ENCODE peak calls at places on chromosomes 3 and 15, in five cellular contexts. G is astrocyte, U is A549, N is K562, K is GM23338. J is an unnamed sample.

GRCh38 chr3:162295323-162295983 is 798.8 kb downstream of the OTOL1 start:
- DNase-seq in G (peak; percentile 98), N (no peak), U (peak; percentile 91), K (peak; percentile 1), J (peak; percentile 97)

GRCh38 chr15:25664761-25665160 is 198.4 kb downstream of the ATP10A start:
- DNase-seq in K (no peak), N (no peak), G (peak; percentile 12), U (no peak), J (peak; percentile 29)

GRCh38 chr3:195178124-195178910 is 92.6 kb downstream of the XXYLT1 start:
- DNase-seq in K (no peak), G (no peak), U (no peak), N (peak; percentile 83), J (no peak)

GRCh38 chr3:178672263-178672662 is 136.0 kb downstream of the KCNMB2 start:
- DNase-seq in N (no peak), G (no peak), K (no peak), U (no peak), J (no peak)

GRCh38 chr15:29945943-29946591 is 123.8 kb upstream of the TJP1 start:
- DNase-seq in U (no peak), N (no peak), K (no peak), G (peak; percentile 64), J (no peak)

GRCh38 chr15:91857224-91857585 is 3.7 kb downstream of the SLCO3A1 start:
- DNase-seq in U (no peak), N (no peak), G (no peak), K (no peak), J (no peak)

GRCh38 chr3:172057624-172058023 is 18.2 kb downstream of the FNDC3B start:
- DNase-seq in G (no peak), N (no peak), K (no peak), U (no peak), J (no peak)

GRCh38 chr15:79007066-79007465 is 62.2 kb upstream of the CTSH start:
- DNase-seq in N (peak; percentile 79), G (no peak), K (peak; percentile 89), U (peak; percentile 77), J (peak; percentile 32)

GRCh38 chr3:122986790-122987189 is 40.8 kb downstream of the SEMA5B start:
- DNase-seq in G (no peak), N (no peak), K (peak; percentile 93), U (no peak), J (no peak)

GRCh38 chr3:185253645-185254410 is at the start of gene EHHADH:
- DNase-seq in K (peak; percentile 66), G (peak; percentile 47), N (peak; percentile 82), U (peak; percentile 61), J (peak; percentile 83)

GRCh38 chr15:60618206-60618605 is 139.3 kb upstream of the ICE2 start:
- DNase-seq in U (no peak), G (no peak), K (no peak), N (no peak), J (no peak)

GRCh38 chr3:168162172-168162571 is 66.4 kb upstream of the GOLIM4 start:
- DNase-seq in G (peak; percentile 17), N (no peak), U (no peak), K (no peak), J (no peak)

GRCh38 chr3:99768808-99769501 is 48.7 kb upstream of the CMSS1 start:
- DNase-seq in K (no peak), N (no peak), U (no peak), G (no peak), J (no peak)

GRCh38 chr3:15097889-15098288 is 1.1 kb downstream of the RBSN start:
- DNase-seq in G (peak; percentile 56), U (no peak), K (no peak), N (no peak), J (peak; percentile 40)

GRCh38 chr3:48595526-48596121 is 495 bp upstream of the COL7A1 start:
- DNase-seq in G (peak; percentile 77), N (peak; percentile 80), U (peak; percentile 96), K (peak; percentile 48), J (peak; percentile 95)

DNA sequence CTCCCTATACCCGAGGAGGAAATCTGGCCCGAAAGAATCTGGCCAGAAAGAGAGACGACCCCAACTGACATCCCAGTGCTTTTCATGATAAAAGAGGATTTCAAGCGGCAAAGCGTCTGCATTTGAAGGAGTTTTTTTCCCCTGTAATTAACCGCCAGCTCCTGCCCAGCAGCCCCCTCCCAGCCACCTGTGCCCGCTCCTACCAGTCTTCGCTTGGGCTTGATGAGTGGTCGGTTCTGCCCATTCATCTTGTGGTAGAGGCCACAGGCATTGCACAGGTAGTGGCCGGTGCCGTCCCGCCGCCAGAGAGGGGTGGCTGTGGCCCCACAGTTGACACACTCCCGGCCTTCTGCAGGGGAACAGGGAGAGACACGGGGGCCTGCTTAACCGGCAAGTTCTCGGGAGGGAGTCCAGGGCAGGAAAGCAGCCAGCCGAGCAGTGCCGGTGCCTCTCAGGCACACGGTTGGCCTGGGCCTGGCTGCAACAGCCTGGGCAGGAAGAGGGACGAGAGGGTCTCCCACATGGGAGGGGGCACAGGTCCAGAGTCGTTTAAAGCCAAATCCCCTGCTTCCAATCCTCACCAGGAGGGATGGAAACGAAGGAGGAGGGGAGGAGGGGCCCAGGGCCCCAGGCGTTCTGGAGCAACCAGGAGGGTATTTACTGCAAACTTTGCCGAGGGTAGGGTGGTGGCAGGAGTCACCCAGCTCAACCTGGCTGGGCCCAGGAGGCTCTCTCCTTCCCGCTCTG is 9.2 kb downstream of the GATA2 start:
- DNase-seq in K (peak; percentile 66), N (no peak), G (no peak), U (no peak), J (no peak)
- H3K4me2 ChIP-seq in K (peak overlapping the region; percentile 90), N (peak overlapping the region; percentile 92), G (peak overlapping the region; percentile 68), U (no peak overlapping the region), J (peak overlapping the region; percentile 92)

GRCh38 chr15:74791007-74791406 is 9.1 kb downstream of the CSK start:
- DNase-seq in G (no peak), U (no peak), K (no peak), N (no peak), J (no peak)
- H3K4me1 ChIP-seq in G (peaks cover 69% of the 10 kb centered on the region), U (peaks cover 17% of the 10 kb centered on the region), K (peaks cover 25% of the 10 kb centered on the region), N (peaks cover 46% of the 10 kb centered on the region), J (peaks cover 11% of the 10 kb centered on the region)

DNA sequence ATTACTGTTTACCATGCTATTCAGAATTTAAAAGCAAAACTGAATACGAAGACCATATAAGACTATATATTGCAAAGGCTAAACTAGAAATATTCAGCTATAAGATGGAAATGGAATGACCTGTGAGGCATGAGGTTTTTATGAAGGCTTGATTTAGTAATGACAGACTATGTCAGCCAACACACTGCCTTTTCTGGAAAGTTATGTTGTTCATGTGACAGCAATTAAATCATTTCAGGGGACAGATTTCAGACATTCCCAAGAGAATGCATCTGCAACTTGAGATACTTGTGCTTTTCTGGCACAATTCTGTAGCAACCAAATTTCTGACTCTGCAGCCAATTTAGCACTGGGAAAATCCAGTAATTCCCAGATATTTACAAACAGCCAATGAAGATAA is 8.6 kb upstream of the GATM start:
- DNase-seq in K (no peak), U (no peak), N (no peak), G (no peak), J (no peak)
- H3K4me2 ChIP-seq in K (no peak overlapping the region), U (peak overlapping the region; percentile 29), N (no peak overlapping the region), G (no peak overlapping the region), J (peak overlapping the region; percentile 45)

GRCh38 chr3:3085782-3086181 is 24.4 kb downstream of the IL5RA start:
- DNase-seq in U (no peak), N (no peak), K (no peak), G (no peak), J (no peak)

GRCh38 chr3:3087279-3087678 is 22.9 kb downstream of the IL5RA start:
- DNase-seq in G (no peak), N (no peak), U (no peak), K (no peak), J (no peak)

GRCh38 chr3:3088066-3088465 is 22.1 kb downstream of the IL5RA start:
- DNase-seq in N (no peak), G (no peak), U (no peak), K (no peak), J (no peak)

GRCh38 chr3:3084890-3085289 is 25.3 kb downstream of the IL5RA start:
- DNase-seq in U (no peak), N (no peak), K (no peak), G (no peak), J (no peak)

GRCh38 chr3:3086239-3086638 is 23.9 kb downstream of the IL5RA start:
- DNase-seq in N (no peak), G (no peak), K (no peak), U (no peak), J (no peak)
- H3K4me1 ChIP-seq in N (no peaks in the 10 kb centered on the region), G (no peaks in the 10 kb centered on the region), K (peaks cover 19% of the 10 kb centered on the region), U (no peaks in the 10 kb centered on the region), J (no peaks in the 10 kb centered on the region)

GRCh38 chr3:69791919-69792399 is 52.7 kb downstream of the MITF start:
- DNase-seq in N (peak; percentile 48), K (peak; percentile 29), U (peak; percentile 46), G (peak; percentile 27), J (peak; percentile 39)
- H3K4me2 ChIP-seq in N (peak overlapping the region; percentile 58), K (no peak overlapping the region), U (peak overlapping the region; percentile 69), G (no peak overlapping the region), J (no peak overlapping the region)

GRCh38 chr15:67832031-67832551 is 6.8 kb downstream of the SKOR1 start:
- DNase-seq in K (peak; percentile 77), N (no peak), G (no peak), U (peak; percentile 74), J (peak; percentile 54)

GRCh38 chr15:67832965-67833503 is 6.8 kb downstream of the RNU6-1 start:
- DNase-seq in K (peak; percentile 84), N (no peak), U (no peak), G (no peak), J (no peak)

GRCh38 chr15:67828969-67829646 is 3.8 kb downstream of the SKOR1 start:
- DNase-seq in K (peak; percentile 39), G (no peak), N (no peak), U (no peak), J (no peak)

GRCh38 chr15:67829647-67830504 is 4.6 kb downstream of the SKOR1 start:
- DNase-seq in N (no peak), G (no peak), K (peak; percentile 55), U (no peak), J (no peak)

GRCh38 chr15:67831363-67831762 is 6.1 kb downstream of the SKOR1 start:
- DNase-seq in K (no peak), G (no peak), U (no peak), N (no peak), J (no peak)
- H3K4me1 ChIP-seq in K (peaks cover 44% of the 10 kb centered on the region), G (peaks cover 24% of the 10 kb centered on the region), U (peaks cover 11% of the 10 kb centered on the region), N (peaks cover 31% of the 10 kb centered on the region), J (no peaks in the 10 kb centered on the region)

GRCh38 chr3:111173328-111173900 is 101.8 kb downstream of the NECTIN3 start:
- DNase-seq in U (no peak), K (peak; percentile 70), N (no peak), G (peak; percentile 34), J (peak; percentile 61)

DNA sequence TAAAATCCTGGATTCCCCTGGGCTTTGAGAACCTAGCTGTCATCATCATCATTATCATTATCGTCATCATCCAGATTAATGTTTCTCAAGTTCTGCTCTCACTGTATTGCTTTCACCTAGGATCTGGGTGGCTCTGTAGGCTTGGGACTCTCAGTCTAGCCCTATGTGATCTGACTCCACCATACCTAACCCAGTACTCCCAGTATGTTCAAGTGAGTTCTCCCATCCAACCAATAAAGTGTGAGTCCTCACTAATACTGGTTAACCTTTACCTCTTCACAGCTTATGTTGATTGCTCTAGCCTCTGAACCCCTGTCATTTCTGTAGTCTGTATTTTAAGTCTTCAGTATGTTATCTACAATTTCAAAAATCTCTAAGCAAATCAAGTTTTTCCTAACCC is 102.3 kb downstream of the NECTIN3 start:
- DNase-seq in G (no peak), N (no peak), U (no peak), K (no peak), J (no peak)
- H3K4me2 ChIP-seq in G (no peak overlapping the region), N (no peak overlapping the region), U (no peak overlapping the region), K (no peak overlapping the region), J (no peak overlapping the region)

J was measured in PC-3.